ENCODE peak calls at places on chromosomes 5 and 9, in nine cellular contexts. L is left cardiac atrium; W is KG1; P is LoVo; X is upper lobe of right lung; F is COR-L47; A is NCI-H460; B is stimulated activated CD8-positive, alpha-beta memory T cell treated with anti-CD3 and anti-CD28 coated beads, Interleukin-2, amount 100 ng/mL, for 48 hours; V is stimulated activated CD4-positive, alpha-beta T cell treated with anti-CD3 and anti-CD28 coated beads, Interleukin-2, amount 100 ng/mL, for 24 hours. C is an unnamed sample.

GRCh38 chr9:87663556-87663955 is 62.4 kb upstream of the CTSL start:
- DNase-seq in W (no peak), F (no peak), P (no peak), B (no peak), X (no peak), L (no peak), A (no peak), V (no peak), C (no peak)

GRCh38 chr9:112032733-112033132 is 136.1 kb downstream of the UGCG start:
- DNase-seq in P (no peak), L (no peak), A (no peak), F (no peak), X (no peak), B (no peak), V (no peak), W (no peak), C (no peak)

GRCh38 chr9:124209279-124209678 is 48.5 kb upstream of the NEK6 start:
- DNase-seq in P (no peak), F (no peak), V (no peak), W (no peak), L (no peak), A (no peak), X (peak; percentile 25), B (no peak), C (no peak)

GRCh38 chr5:179251276-179251969 is 93.8 kb downstream of the ADAMTS2 start:
- DNase-seq in L (no peak), B (no peak), P (no peak), F (no peak), W (no peak), X (no peak), A (no peak), V (no peak), C (no peak)

GRCh38 chr9:122307925-122308324 is 43.2 kb downstream of the MRRF start:
- DNase-seq in X (no peak), B (no peak), L (peak; percentile 54), W (no peak), F (no peak), V (no peak), P (no peak), A (no peak), C (no peak)

GRCh38 chr9:89007568-89007967 is 16.3 kb downstream of the S1PR3 start:
- DNase-seq in V (no peak), X (no peak), A (no peak), W (no peak), B (no peak), F (no peak), P (no peak), L (no peak), C (no peak)

GRCh38 chr5:179293276-179293675 is 52.0 kb downstream of the ADAMTS2 start:
- DNase-seq in F (no peak), X (peak; percentile 46), W (no peak), A (peak; percentile 6), B (no peak), V (no peak), L (peak; percentile 41), P (no peak), C (no peak)

GRCh38 chr5:157540707-157541451 is 34.7 kb downstream of the ADAM19 start:
- DNase-seq in A (no peak), P (no peak), X (peak; percentile 70), F (no peak), L (peak; percentile 70), W (no peak), V (peak; percentile 44), B (no peak), C (no peak)

GRCh38 chr5:53087596-53087995 is 22.0 kb downstream of the MOCS2 start:
- DNase-seq in B (no peak), P (no peak), X (no peak), F (no peak), V (no peak), L (no peak), A (no peak), W (no peak), C (no peak)

GRCh38 chr5:74093501-74093993 is 467.6 kb downstream of the ARHGEF28 start:
- DNase-seq in B (no peak), F (no peak), X (no peak), L (no peak), A (no peak), P (no peak), W (no peak), V (no peak), C (no peak)